ENCODE peak calls at places on chromosome 1, in nine cellular contexts. One of them, this sample, is unnamed.
A peak's percentile ranks its signal among the peaks of the same experiment; 100 is the strongest.

GRCh38 chr1:248890549-248891498 is 15.2 kb upstream of the PGBD2 start:
- DNase-seq in spleen: no peak
- DNase-seq in transverse colon: no peak
- DNase-seq in suprapubic skin: no peak
- DNase-seq in esophagus muscularis mucosa: no peak
- DNase-seq in breast epithelium: no peak
- DNase-seq in upper lobe of left lung: no peak
- DNase-seq in K562: peak; percentile 48
- DNase-seq in HCT116: no peak
- DNase-seq in this sample: no peak

GRCh38 chr1:40740039-40740991 is 43.3 kb upstream of the KCNQ4 start:
- DNase-seq in spleen: no peak
- DNase-seq in transverse colon: no peak
- DNase-seq in suprapubic skin: no peak
- DNase-seq in esophagus muscularis mucosa: no peak
- DNase-seq in breast epithelium: no peak
- DNase-seq in upper lobe of left lung: no peak
- DNase-seq in K562: no peak
- DNase-seq in HCT116: no peak
- DNase-seq in this sample: no peak

GRCh38 chr1:88276158-88276557 is 407.9 kb upstream of the PKN2 start:
- DNase-seq in spleen: no peak
- DNase-seq in transverse colon: no peak
- DNase-seq in suprapubic skin: no peak
- DNase-seq in esophagus muscularis mucosa: no peak
- DNase-seq in breast epithelium: no peak
- DNase-seq in upper lobe of left lung: no peak
- DNase-seq in K562: no peak
- DNase-seq in HCT116: no peak
- DNase-seq in this sample: no peak

GRCh38 chr1:119687391-119688079 is 24.2 kb upstream of the PHGDH start:
- DNase-seq in spleen: no peak
- DNase-seq in transverse colon: no peak
- DNase-seq in suprapubic skin: no peak
- DNase-seq in esophagus muscularis mucosa: no peak
- DNase-seq in breast epithelium: no peak
- DNase-seq in upper lobe of left lung: no peak
- DNase-seq in K562: no peak
- DNase-seq in HCT116: no peak
- DNase-seq in this sample: no peak

GRCh38 chr1:161727343-161727924 is 6.1 kb downstream of the FCRLB start:
- DNase-seq in spleen: no peak
- DNase-seq in transverse colon: peak; percentile 15
- DNase-seq in suprapubic skin: no peak
- DNase-seq in esophagus muscularis mucosa: no peak
- DNase-seq in breast epithelium: no peak
- DNase-seq in upper lobe of left lung: no peak
- DNase-seq in K562: peak; percentile 52
- DNase-seq in HCT116: no peak
- DNase-seq in this sample: no peak

GRCh38 chr1:69540052-69540451 is 27.7 kb upstream of the LRRC7 start:
- DNase-seq in spleen: no peak
- DNase-seq in transverse colon: no peak
- DNase-seq in suprapubic skin: no peak
- DNase-seq in esophagus muscularis mucosa: no peak
- DNase-seq in breast epithelium: no peak
- DNase-seq in upper lobe of left lung: no peak
- DNase-seq in K562: peak; percentile 89
- DNase-seq in HCT116: no peak
- DNase-seq in this sample: no peak

GRCh38 chr1:96416690-96417444 is 304.7 kb upstream of the PTBP2 start:
- DNase-seq in spleen: no peak
- DNase-seq in transverse colon: no peak
- DNase-seq in suprapubic skin: no peak
- DNase-seq in esophagus muscularis mucosa: no peak
- DNase-seq in breast epithelium: no peak
- DNase-seq in upper lobe of left lung: no peak
- DNase-seq in K562: no peak
- DNase-seq in HCT116: no peak
- DNase-seq in this sample: no peak

GRCh38 chr1:24929876-24930702 is at the start of gene RUNX3:
- DNase-seq in spleen: peak; percentile 98
- DNase-seq in transverse colon: peak; percentile 83
- DNase-seq in suprapubic skin: no peak
- DNase-seq in esophagus muscularis mucosa: no peak
- DNase-seq in breast epithelium: no peak
- DNase-seq in upper lobe of left lung: peak; percentile 96
- DNase-seq in K562: no peak
- DNase-seq in HCT116: peak; percentile 58
- DNase-seq in this sample: no peak

GRCh38 chr1:117632269-117633067 is 26.6 kb downstream of the TENT5C start:
- DNase-seq in spleen: peak; percentile 30
- DNase-seq in transverse colon: peak; percentile 61
- DNase-seq in suprapubic skin: peak; percentile 12
- DNase-seq in esophagus muscularis mucosa: no peak
- DNase-seq in breast epithelium: no peak
- DNase-seq in upper lobe of left lung: no peak
- DNase-seq in K562: no peak
- DNase-seq in HCT116: no peak
- DNase-seq in this sample: peak; percentile 81

GRCh38 chr1:117633936-117634335 is 28.1 kb downstream of the TENT5C start:
- DNase-seq in spleen: peak; percentile 44
- DNase-seq in transverse colon: no peak
- DNase-seq in suprapubic skin: peak; percentile 55
- DNase-seq in esophagus muscularis mucosa: no peak
- DNase-seq in breast epithelium: no peak
- DNase-seq in upper lobe of left lung: no peak
- DNase-seq in K562: no peak
- DNase-seq in HCT116: no peak
- DNase-seq in this sample: no peak

GRCh38 chr1:117631761-117632160 is 25.9 kb downstream of the TENT5C start:
- DNase-seq in spleen: peak; percentile 22
- DNase-seq in transverse colon: no peak
- DNase-seq in suprapubic skin: peak; percentile 16
- DNase-seq in esophagus muscularis mucosa: no peak
- DNase-seq in breast epithelium: no peak
- DNase-seq in upper lobe of left lung: no peak
- DNase-seq in K562: no peak
- DNase-seq in HCT116: no peak
- DNase-seq in this sample: no peak

GRCh38 chr1:117633423-117633822 is 27.6 kb downstream of the TENT5C start:
- DNase-seq in spleen: peak; percentile 45
- DNase-seq in transverse colon: no peak
- DNase-seq in suprapubic skin: peak; percentile 40
- DNase-seq in esophagus muscularis mucosa: no peak
- DNase-seq in breast epithelium: no peak
- DNase-seq in upper lobe of left lung: peak; percentile 45
- DNase-seq in K562: no peak
- DNase-seq in HCT116: no peak
- DNase-seq in this sample: no peak

GRCh38 chr1:117633068-117633345 is 27.2 kb downstream of the TENT5C start:
- DNase-seq in spleen: peak; percentile 23
- DNase-seq in transverse colon: no peak
- DNase-seq in suprapubic skin: peak; percentile 60
- DNase-seq in esophagus muscularis mucosa: no peak
- DNase-seq in breast epithelium: no peak
- DNase-seq in upper lobe of left lung: no peak
- DNase-seq in K562: no peak
- DNase-seq in HCT116: no peak
- DNase-seq in this sample: no peak
- H3K4me1 ChIP-seq in spleen: peaks cover 51% of the 10 kb centered on the region
- H3K4me1 ChIP-seq in transverse colon: no peaks in the 10 kb centered on the region
- H3K4me1 ChIP-seq in suprapubic skin: no peaks in the 10 kb centered on the region
- H3K4me1 ChIP-seq in esophagus muscularis mucosa: no peaks in the 10 kb centered on the region
- H3K4me1 ChIP-seq in breast epithelium: no peaks in the 10 kb centered on the region
- H3K4me1 ChIP-seq in upper lobe of left lung: peaks cover 33% of the 10 kb centered on the region
- H3K4me1 ChIP-seq in K562: peaks cover 10% of the 10 kb centered on the region
- H3K4me1 ChIP-seq in HCT116: no peaks in the 10 kb centered on the region
- H3K4me1 ChIP-seq in this sample: no peaks in the 10 kb centered on the region

DNA sequence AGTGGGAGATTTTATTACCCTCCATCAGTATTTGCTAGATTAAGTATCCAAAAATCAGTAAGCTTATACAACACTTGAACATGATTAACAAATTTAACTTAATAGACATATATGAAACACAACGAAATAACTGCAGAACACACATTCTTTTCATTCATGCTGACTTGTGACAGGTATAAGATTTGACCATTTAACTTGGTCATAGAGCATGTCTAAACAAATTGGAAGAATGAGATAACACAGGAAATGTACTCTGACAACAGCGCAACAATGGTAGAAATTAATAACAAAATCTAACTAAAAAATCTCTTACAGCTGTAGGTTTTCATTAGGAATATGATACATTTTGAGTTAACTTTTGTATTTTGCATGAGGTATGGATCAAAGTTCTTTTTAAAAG is 62.4 kb upstream of the TTLL7 start:
- DNase-seq in spleen: no peak
- DNase-seq in transverse colon: no peak
- DNase-seq in suprapubic skin: no peak
- DNase-seq in esophagus muscularis mucosa: no peak
- DNase-seq in breast epithelium: no peak
- DNase-seq in upper lobe of left lung: no peak
- DNase-seq in K562: no peak
- DNase-seq in HCT116: no peak
- DNase-seq in this sample: no peak
- TF ChIP-seq POLR2AphosphoS5 in spleen: no peak
- TF ChIP-seq POLR2AphosphoS5 in transverse colon: no peak
- TF ChIP-seq POLR2AphosphoS5 in suprapubic skin: no peak
- TF ChIP-seq POLR2AphosphoS5 in esophagus muscularis mucosa: no peak
- TF ChIP-seq POLR2AphosphoS5 in breast epithelium: no peak
- TF ChIP-seq POLR2AphosphoS5 in upper lobe of left lung: no peak
- TF ChIP-seq POLR2AphosphoS5 in K562: no peak
- TF ChIP-seq POLR2AphosphoS5 in HCT116: no peak
- TF ChIP-seq POLR2AphosphoS5 in this sample: no peak

GRCh38 chr1:178038372-178038771 is 55.5 kb upstream of the RASAL2 start:
- DNase-seq in spleen: no peak
- DNase-seq in transverse colon: no peak
- DNase-seq in suprapubic skin: no peak
- DNase-seq in esophagus muscularis mucosa: no peak
- DNase-seq in breast epithelium: no peak
- DNase-seq in upper lobe of left lung: no peak
- DNase-seq in K562: no peak
- DNase-seq in HCT116: no peak
- DNase-seq in this sample: no peak

GRCh38 chr1:178039826-178040380 is 54.0 kb upstream of the RASAL2 start:
- DNase-seq in spleen: no peak
- DNase-seq in transverse colon: no peak
- DNase-seq in suprapubic skin: no peak
- DNase-seq in esophagus muscularis mucosa: no peak
- DNase-seq in breast epithelium: no peak
- DNase-seq in upper lobe of left lung: no peak
- DNase-seq in K562: no peak
- DNase-seq in HCT116: no peak
- DNase-seq in this sample: no peak

GRCh38 chr1:178036090-178036489 is 57.8 kb upstream of the RASAL2 start:
- DNase-seq in spleen: no peak
- DNase-seq in transverse colon: no peak
- DNase-seq in suprapubic skin: no peak
- DNase-seq in esophagus muscularis mucosa: no peak
- DNase-seq in breast epithelium: no peak
- DNase-seq in upper lobe of left lung: no peak
- DNase-seq in K562: no peak
- DNase-seq in HCT116: no peak
- DNase-seq in this sample: no peak

GRCh38 chr1:178034676-178035075 is 59.2 kb upstream of the RASAL2 start:
- DNase-seq in spleen: no peak
- DNase-seq in transverse colon: no peak
- DNase-seq in suprapubic skin: no peak
- DNase-seq in esophagus muscularis mucosa: no peak
- DNase-seq in breast epithelium: no peak
- DNase-seq in upper lobe of left lung: no peak
- DNase-seq in K562: no peak
- DNase-seq in HCT116: no peak
- DNase-seq in this sample: no peak

DNA sequence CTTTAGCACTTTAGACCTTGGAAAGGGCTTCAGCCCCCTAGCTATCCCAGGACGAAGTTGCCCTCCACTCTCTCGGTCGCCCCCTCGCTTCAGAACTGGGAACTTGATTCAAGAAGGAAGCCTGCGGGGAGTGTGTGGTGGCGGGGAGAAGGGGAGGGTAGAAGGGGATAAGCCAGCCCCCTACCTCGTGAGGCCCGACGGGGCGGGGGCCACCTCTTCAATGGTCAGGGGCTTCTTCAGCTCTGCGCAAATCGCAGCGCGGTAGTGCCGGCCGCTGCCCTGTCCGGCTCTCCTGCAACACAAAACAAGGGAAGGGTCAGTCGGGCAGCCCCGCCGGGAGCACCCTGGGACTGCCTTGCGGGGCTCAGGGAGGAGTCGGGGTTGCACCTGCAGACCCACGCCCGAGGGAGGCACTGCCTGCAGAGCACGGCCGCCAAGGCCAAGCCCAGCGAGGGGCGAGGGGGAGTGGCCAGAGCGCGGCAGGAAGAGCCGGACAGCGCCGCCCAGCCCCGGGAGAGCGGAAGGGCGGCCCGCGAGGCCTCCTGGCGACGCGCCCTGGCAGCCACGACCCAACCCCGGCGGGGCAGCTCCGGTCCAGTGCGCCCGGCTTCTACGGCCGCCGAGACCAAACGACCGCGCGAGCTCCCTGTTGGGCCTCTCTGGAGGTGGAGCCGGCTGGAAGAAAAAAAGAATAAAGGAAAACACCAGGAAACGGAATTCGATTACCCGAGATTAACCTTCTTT is 56.2 kb upstream of the RASAL2 start:
- DNase-seq in spleen: peak; percentile 92
- DNase-seq in transverse colon: peak; percentile 88
- DNase-seq in suprapubic skin: peak; percentile 90
- DNase-seq in esophagus muscularis mucosa: no peak
- DNase-seq in breast epithelium: peak; percentile 84
- DNase-seq in upper lobe of left lung: peak; percentile 97
- DNase-seq in K562: peak; percentile 57
- DNase-seq in HCT116: peak; percentile 40
- DNase-seq in this sample: no peak
- TF ChIP-seq POLR2A in spleen: no peak
- TF ChIP-seq POLR2A in transverse colon: peak; percentile 69
- TF ChIP-seq POLR2A in suprapubic skin: no peak
- TF ChIP-seq POLR2A in esophagus muscularis mucosa: no peak
- TF ChIP-seq POLR2A in breast epithelium: no peak
- TF ChIP-seq POLR2A in upper lobe of left lung: peak; percentile 16
- TF ChIP-seq POLR2A in K562: no peak
- TF ChIP-seq POLR2A in HCT116: no peak
- TF ChIP-seq POLR2A in this sample: no peak

GRCh38 chr1:27628712-27629111 is 6.3 kb downstream of the FGR start:
- DNase-seq in spleen: peak; percentile 71
- DNase-seq in transverse colon: no peak
- DNase-seq in suprapubic skin: no peak
- DNase-seq in esophagus muscularis mucosa: no peak
- DNase-seq in breast epithelium: no peak
- DNase-seq in upper lobe of left lung: no peak
- DNase-seq in K562: no peak
- DNase-seq in HCT116: no peak
- DNase-seq in this sample: no peak

GRCh38 chr1:27626031-27626935 is 8.7 kb downstream of the FGR start:
- DNase-seq in spleen: no peak
- DNase-seq in transverse colon: no peak
- DNase-seq in suprapubic skin: no peak
- DNase-seq in esophagus muscularis mucosa: no peak
- DNase-seq in breast epithelium: no peak
- DNase-seq in upper lobe of left lung: no peak
- DNase-seq in K562: no peak
- DNase-seq in HCT116: no peak
- DNase-seq in this sample: no peak

GRCh38 chr1:27624467-27625233 is 10.3 kb downstream of the FGR start:
- DNase-seq in spleen: no peak
- DNase-seq in transverse colon: no peak
- DNase-seq in suprapubic skin: no peak
- DNase-seq in esophagus muscularis mucosa: no peak
- DNase-seq in breast epithelium: no peak
- DNase-seq in upper lobe of left lung: no peak
- DNase-seq in K562: no peak
- DNase-seq in HCT116: no peak
- DNase-seq in this sample: no peak

GRCh38 chr1:27623327-27624212 is 11.4 kb downstream of the FGR start:
- DNase-seq in spleen: no peak
- DNase-seq in transverse colon: no peak
- DNase-seq in suprapubic skin: no peak
- DNase-seq in esophagus muscularis mucosa: no peak
- DNase-seq in breast epithelium: no peak
- DNase-seq in upper lobe of left lung: no peak
- DNase-seq in K562: no peak
- DNase-seq in HCT116: no peak
- DNase-seq in this sample: no peak

DNA sequence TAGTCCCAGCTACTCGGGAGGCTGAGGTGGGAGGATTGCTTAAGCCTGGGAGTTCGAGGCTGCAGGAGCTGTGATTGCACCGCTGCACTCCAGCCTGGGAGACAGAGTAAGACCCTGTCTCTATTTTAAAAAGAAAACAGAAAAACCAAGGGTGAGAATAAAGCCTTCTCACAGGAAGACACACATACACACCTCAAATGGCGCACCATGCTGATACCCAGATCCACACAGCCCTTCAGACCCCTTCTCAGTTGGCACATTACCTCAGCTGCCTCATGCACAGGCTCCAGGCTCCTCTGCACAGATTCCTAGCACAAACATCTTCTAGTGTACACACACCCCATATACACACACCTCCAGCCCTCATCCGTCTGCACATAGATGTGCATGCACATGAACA is 7.9 kb downstream of the FGR start:
- DNase-seq in spleen: no peak
- DNase-seq in transverse colon: no peak
- DNase-seq in suprapubic skin: no peak
- DNase-seq in esophagus muscularis mucosa: no peak
- DNase-seq in breast epithelium: no peak
- DNase-seq in upper lobe of left lung: no peak
- DNase-seq in K562: no peak
- DNase-seq in HCT116: no peak
- DNase-seq in this sample: no peak
- H3K4me1 ChIP-seq in spleen: peaks cover 100% of the 10 kb centered on the region
- H3K4me1 ChIP-seq in transverse colon: peaks cover 5% of the 10 kb centered on the region
- H3K4me1 ChIP-seq in suprapubic skin: peaks cover 56% of the 10 kb centered on the region
- H3K4me1 ChIP-seq in esophagus muscularis mucosa: peaks cover 58% of the 10 kb centered on the region
- H3K4me1 ChIP-seq in breast epithelium: no peaks in the 10 kb centered on the region
- H3K4me1 ChIP-seq in upper lobe of left lung: peaks cover 82% of the 10 kb centered on the region
- H3K4me1 ChIP-seq in K562: peaks cover 5% of the 10 kb centered on the region
- H3K4me1 ChIP-seq in HCT116: no peaks in the 10 kb centered on the region
- H3K4me1 ChIP-seq in this sample: peaks cover 20% of the 10 kb centered on the region

This sample was measured in vagina.